ENCODE peak calls at places on chromosomes 2 and 18, in ten cellular contexts. J is foreskin fibroblast, R is tibial artery, K is uterus, G is epithelial cell of esophagus, O is colonic mucosa, D is heart right ventricle, Z is AG04450, M is Caco-2, Q is RWPE1. P is an unnamed sample.

GRCh38 chr2:43326116-43326825 is 99.9 kb upstream of the ZFP36L2 start:
- DNase-seq in J (no peak), R (no peak), K (no peak), G (no peak), O (no peak), D (no peak), Z (no peak), M (no peak), Q (no peak), P (no peak)

GRCh38 chr2:224442092-224442999 is 40.4 kb upstream of the FAM124B start:
- DNase-seq in J (peak; percentile 54), R (no peak), K (no peak), G (peak; percentile 36), O (peak; percentile 41), D (peak; percentile 33), Z (no peak), M (no peak), Q (peak; percentile 9), P (no peak)

GRCh38 chr2:20642026-20642971 is 8.6 kb downstream of the HS1BP3 start:
- DNase-seq in J (peak; percentile 86), R (peak; percentile 91), K (peak; percentile 85), G (peak; percentile 73), O (peak; percentile 63), D (peak; percentile 85), Z (no peak), M (peak; percentile 88), Q (peak; percentile 77), P (peak; percentile 84)

GRCh38 chr2:69755862-69756467 is 14.0 kb downstream of the ANXA4 start:
- DNase-seq in J (peak; percentile 93), R (no peak), K (no peak), G (peak; percentile 88), O (peak; percentile 70), D (no peak), Z (no peak), M (peak; percentile 65), Q (peak; percentile 83), P (no peak)

GRCh38 chr2:149094217-149095015 is 55.9 kb downstream of the LYPD6B start:
- DNase-seq in J (no peak), R (no peak), K (no peak), G (no peak), O (no peak), D (no peak), Z (no peak), M (no peak), Q (no peak), P (no peak)

GRCh38 chr2:72898263-72898906 is 11.2 kb downstream of the SPR start:
- DNase-seq in J (no peak), R (no peak), K (no peak), G (no peak), O (no peak), D (no peak), Z (no peak), M (no peak), Q (no peak), P (no peak)

GRCh38 chr2:220708366-220708765 is 863.7 kb downstream of the EPHA4 start:
- DNase-seq in J (peak; percentile 30), R (no peak), K (no peak), G (peak; percentile 8), O (no peak), D (no peak), Z (no peak), M (no peak), Q (no peak), P (no peak)

GRCh38 chr2:64972856-64973255 is 16.3 kb upstream of the SLC1A4 start:
- DNase-seq in J (peak; percentile 51), R (no peak), K (no peak), G (peak; percentile 18), O (no peak), D (no peak), Z (no peak), M (no peak), Q (no peak), P (no peak)

GRCh38 chr2:23550553-23550952 is 165.6 kb downstream of the KLHL29 start:
- DNase-seq in J (no peak), R (no peak), K (no peak), G (no peak), O (no peak), D (no peak), Z (no peak), M (no peak), Q (no peak), P (no peak)

GRCh38 chr2:14941151-14941631 is 308.7 kb downstream of the LRATD1 start:
- DNase-seq in J (no peak), R (no peak), K (no peak), G (no peak), O (no peak), D (no peak), Z (peak; percentile 8), M (no peak), Q (no peak), P (no peak)

GRCh38 chr2:230825354-230825753 is 39.4 kb upstream of the ITM2C start:
- DNase-seq in J (no peak), R (no peak), K (no peak), G (no peak), O (no peak), D (no peak), Z (no peak), M (no peak), Q (no peak), P (no peak)

GRCh38 chr18:76421291-76422078 is 73.6 kb downstream of the ZNF516 start:
- DNase-seq in J (peak; percentile 59), R (no peak), K (peak; percentile 15), G (peak; percentile 26), O (no peak), D (no peak), Z (no peak), M (peak; percentile 13), Q (no peak), P (peak; percentile 26)

GRCh38 chr2:224922142-224922727 is 120.0 kb downstream of the DOCK10 start:
- DNase-seq in J (no peak), R (no peak), K (no peak), G (no peak), O (no peak), D (no peak), Z (no peak), M (no peak), Q (no peak), P (no peak)

GRCh38 chr2:26946841-26947784 is 23.3 kb upstream of the MAPRE3 start:
- DNase-seq in J (peak; percentile 69), R (no peak), K (no peak), G (no peak), O (peak; percentile 36), D (peak; percentile 69), Z (no peak), M (no peak), Q (no peak), P (no peak)

GRCh38 chr2:128573116-128573515 is 254.4 kb upstream of the HS6ST1 start:
- DNase-seq in J (no peak), R (no peak), K (no peak), G (no peak), O (no peak), D (no peak), Z (no peak), M (no peak), Q (no peak), P (no peak)
- TF ChIP-seq CTCF in J (no peak), R (no peak), K (no peak), G (no peak), O (no peak), D (no peak), Z (no peak), M (no peak), Q (no peak), P (no peak)

GRCh38 chr2:238945433-238946150 is 97.7 kb downstream of the TWIST2 start:
- DNase-seq in J (peak; percentile 87), R (peak; percentile 83), K (peak; percentile 64), G (peak; percentile 51), O (peak; percentile 50), D (peak; percentile 64), Z (no peak), M (peak; percentile 4), Q (no peak), P (peak; percentile 88)
- TF ChIP-seq CTCF in J (peak; percentile 80), R (peak; percentile 71), K (peak; percentile 56), G (peak; percentile 54), O (peak; percentile 57), D (peak; percentile 35), Z (peak; percentile 65), M (no peak), Q (no peak), P (peak; percentile 93)

GRCh38 chr2:10007921-10008808 is 35.2 kb upstream of the KLF11 start:
- DNase-seq in J (no peak), R (peak; percentile 74), K (no peak), G (no peak), O (no peak), D (no peak), Z (no peak), M (no peak), Q (no peak), P (no peak)
- TF ChIP-seq CTCF in J (no peak), R (no peak), K (no peak), G (no peak), O (no peak), D (no peak), Z (no peak), M (no peak), Q (no peak), P (no peak)

GRCh38 chr2:174246944-174247381 is 1.4 kb downstream of the OLA1 start:
- DNase-seq in J (no peak), R (no peak), K (no peak), G (peak; percentile 31), O (no peak), D (no peak), Z (no peak), M (peak; percentile 28), Q (no peak), P (no peak)

GRCh38 chr2:174247474-174248186 is 702 bp downstream of the OLA1 start:
- DNase-seq in J (no peak), R (no peak), K (no peak), G (peak; percentile 22), O (peak; percentile 44), D (no peak), Z (no peak), M (peak; percentile 76), Q (peak; percentile 20), P (peak; percentile 53)

GRCh38 chr2:174245065-174245464 is 3.3 kb downstream of the OLA1 start:
- DNase-seq in J (no peak), R (no peak), K (no peak), G (no peak), O (no peak), D (no peak), Z (no peak), M (no peak), Q (no peak), P (no peak)

GRCh38 chr2:174248998-174249592 is 763 bp upstream of the OLA1 start:
- DNase-seq in J (no peak), R (no peak), K (no peak), G (no peak), O (no peak), D (no peak), Z (no peak), M (no peak), Q (no peak), P (no peak)

DNA sequence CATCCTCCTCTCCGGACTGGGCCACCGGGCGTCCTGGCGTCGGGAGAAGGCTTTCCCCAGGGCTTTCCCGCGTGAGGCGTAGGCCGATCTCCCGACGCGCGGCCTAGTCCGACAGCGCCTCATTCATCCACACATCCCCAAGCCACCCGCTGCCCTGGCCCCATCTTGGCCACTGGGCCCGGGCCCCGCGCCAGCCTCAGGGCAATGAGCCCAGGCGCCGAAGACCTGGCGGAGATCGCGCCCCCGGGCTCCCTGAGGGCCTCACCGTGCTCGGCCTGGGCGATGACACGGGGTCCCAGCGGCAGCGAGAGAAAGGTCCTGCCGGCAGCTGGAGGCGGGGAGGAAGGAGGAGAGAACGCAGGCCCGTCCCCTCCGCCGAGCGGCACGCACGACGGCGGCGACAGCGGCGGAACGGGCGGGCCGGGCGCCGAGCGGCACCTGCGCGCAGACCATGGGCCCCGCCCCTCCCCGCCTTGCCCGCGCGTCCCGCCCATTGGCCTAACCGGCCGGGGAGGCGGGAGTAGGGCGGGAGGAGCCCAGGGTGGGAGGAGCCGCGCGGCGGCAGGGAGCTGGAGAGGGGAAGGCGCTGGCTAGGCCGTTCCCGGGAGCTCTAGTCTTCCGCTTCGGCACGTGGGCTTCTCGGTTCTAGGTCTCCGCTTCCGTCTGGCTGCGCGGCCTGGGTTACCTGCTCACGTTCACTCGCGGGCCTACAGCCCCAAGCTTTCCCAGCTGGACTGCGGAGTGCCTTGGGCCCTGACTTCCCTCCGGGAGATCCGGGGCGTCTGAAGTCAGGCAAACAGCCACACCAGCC is at the start of gene OLA1:
- DNase-seq in J (peak; percentile 98), R (peak; percentile 97), K (peak; percentile 92), G (peak; percentile 97), O (peak; percentile 95), D (peak; percentile 96), Z (peak; percentile 63), M (peak; percentile 99), Q (peak; percentile 98), P (peak; percentile 96)
- TF ChIP-seq CTCF in J (no peak), R (peak; percentile 9), K (peak; percentile 21), G (no peak), O (no peak), D (no peak), Z (no peak), M (no peak), Q (no peak), P (no peak)